ENCODE peak calls at places on chromosomes 3 and 15, in six cellular contexts. One of them, this sample, is unnamed.

GRCh38 chr3:12954891-12955650 is 113.7 kb upstream of the RPL32 start:
- DNase-seq in A673: peak; percentile 77
- DNase-seq in left ventricle myocardium inferior: peak; percentile 86
- DNase-seq in HepG2: no peak
- DNase-seq in HCT116: no peak
- DNase-seq in Peyer's patch: peak; percentile 88
- DNase-seq in this sample: no peak

GRCh38 chr3:193301441-193301840 is 60.4 kb downstream of the PLAAT1 start:
- DNase-seq in A673: no peak
- DNase-seq in left ventricle myocardium inferior: no peak
- DNase-seq in HepG2: no peak
- DNase-seq in HCT116: peak; percentile 16
- DNase-seq in Peyer's patch: no peak
- DNase-seq in this sample: no peak

GRCh38 chr15:69380100-69380725 is 33.9 kb upstream of the KIF23 start:
- DNase-seq in A673: peak; percentile 23
- DNase-seq in left ventricle myocardium inferior: no peak
- DNase-seq in HepG2: peak; percentile 11
- DNase-seq in HCT116: no peak
- DNase-seq in Peyer's patch: peak; percentile 19
- DNase-seq in this sample: no peak

GRCh38 chr3:112628038-112628437 is 12.9 kb downstream of the CCDC80 start:
- DNase-seq in A673: no peak
- DNase-seq in left ventricle myocardium inferior: no peak
- DNase-seq in HepG2: no peak
- DNase-seq in HCT116: no peak
- DNase-seq in Peyer's patch: no peak
- DNase-seq in this sample: no peak

GRCh38 chr3:50237133-50237651 is 1.2 kb downstream of the GNAI2 start:
- DNase-seq in A673: peak; percentile 29
- DNase-seq in left ventricle myocardium inferior: no peak
- DNase-seq in HepG2: no peak
- DNase-seq in HCT116: no peak
- DNase-seq in Peyer's patch: peak; percentile 63
- DNase-seq in this sample: peak; percentile 48

GRCh38 chr15:65333863-65334262 is 29.4 kb downstream of the RNU5B-1 start:
- DNase-seq in A673: no peak
- DNase-seq in left ventricle myocardium inferior: no peak
- DNase-seq in HepG2: no peak
- DNase-seq in HCT116: no peak
- DNase-seq in Peyer's patch: no peak
- DNase-seq in this sample: no peak

GRCh38 chr3:62246094-62246493 is 127.3 kb downstream of the FEZF2 start:
- DNase-seq in A673: no peak
- DNase-seq in left ventricle myocardium inferior: no peak
- DNase-seq in HepG2: no peak
- DNase-seq in HCT116: no peak
- DNase-seq in Peyer's patch: no peak
- DNase-seq in this sample: no peak

GRCh38 chr15:74431645-74432044 is 2.1 kb downstream of the SEMA7A start:
- DNase-seq in A673: no peak
- DNase-seq in left ventricle myocardium inferior: no peak
- DNase-seq in HepG2: no peak
- DNase-seq in HCT116: no peak
- DNase-seq in Peyer's patch: no peak
- DNase-seq in this sample: no peak

GRCh38 chr3:176155012-176155411 is 1042.3 kb downstream of the TBL1XR1 start:
- DNase-seq in A673: no peak
- DNase-seq in left ventricle myocardium inferior: no peak
- DNase-seq in HepG2: no peak
- DNase-seq in HCT116: no peak
- DNase-seq in Peyer's patch: no peak
- DNase-seq in this sample: no peak

GRCh38 chr3:190225186-190225692 is 97.0 kb downstream of the CLDN1 start:
- DNase-seq in A673: peak; percentile 79
- DNase-seq in left ventricle myocardium inferior: no peak
- DNase-seq in HepG2: peak; percentile 29
- DNase-seq in HCT116: peak; percentile 10
- DNase-seq in Peyer's patch: no peak
- DNase-seq in this sample: no peak

GRCh38 chr3:167305340-167305739 is 74.8 kb downstream of the ZBBX start:
- DNase-seq in A673: no peak
- DNase-seq in left ventricle myocardium inferior: no peak
- DNase-seq in HepG2: no peak
- DNase-seq in HCT116: no peak
- DNase-seq in Peyer's patch: no peak
- DNase-seq in this sample: no peak

GRCh38 chr15:31214864-31215489 is 111.7 kb upstream of the KLF13 start:
- DNase-seq in A673: no peak
- DNase-seq in left ventricle myocardium inferior: peak; percentile 58
- DNase-seq in HepG2: no peak
- DNase-seq in HCT116: no peak
- DNase-seq in Peyer's patch: peak; percentile 55
- DNase-seq in this sample: no peak

GRCh38 chr15:84659904-84660781 is 2.1 kb upstream of the NMB start:
- DNase-seq in A673: no peak
- DNase-seq in left ventricle myocardium inferior: no peak
- DNase-seq in HepG2: no peak
- DNase-seq in HCT116: no peak
- DNase-seq in Peyer's patch: no peak
- DNase-seq in this sample: no peak

GRCh38 chr15:65612616-65612946 is 1.6 kb upstream of the INTS14 start:
- DNase-seq in A673: no peak
- DNase-seq in left ventricle myocardium inferior: no peak
- DNase-seq in HepG2: no peak
- DNase-seq in HCT116: no peak
- DNase-seq in Peyer's patch: no peak
- DNase-seq in this sample: no peak

GRCh38 chr3:156036258-156037053 is 83.9 kb upstream of the KCNAB1 start:
- DNase-seq in A673: no peak
- DNase-seq in left ventricle myocardium inferior: no peak
- DNase-seq in HepG2: no peak
- DNase-seq in HCT116: no peak
- DNase-seq in Peyer's patch: no peak
- DNase-seq in this sample: no peak

GRCh38 chr3:171460226-171461086 is at the start of gene TNIK:
- DNase-seq in A673: peak; percentile 81
- DNase-seq in left ventricle myocardium inferior: peak; percentile 94
- DNase-seq in HepG2: peak; percentile 15
- DNase-seq in HCT116: peak; percentile 81
- DNase-seq in Peyer's patch: peak; percentile 98
- DNase-seq in this sample: peak; percentile 92

GRCh38 chr3:101182734-101183133 is 137.6 kb downstream of the IMPG2 start:
- DNase-seq in A673: no peak
- DNase-seq in left ventricle myocardium inferior: no peak
- DNase-seq in HepG2: no peak
- DNase-seq in HCT116: no peak
- DNase-seq in Peyer's patch: no peak
- DNase-seq in this sample: no peak

GRCh38 chr3:181700168-181701087 is 11.3 kb upstream of the SOX2 start:
- DNase-seq in A673: peak; percentile 85
- DNase-seq in left ventricle myocardium inferior: peak; percentile 40
- DNase-seq in HepG2: peak; percentile 44
- DNase-seq in HCT116: peak; percentile 69
- DNase-seq in Peyer's patch: peak; percentile 70
- DNase-seq in this sample: peak; percentile 81

GRCh38 chr3:126984391-126985142 is 1.7 kb downstream of the PLXNA1 start:
- DNase-seq in A673: no peak
- DNase-seq in left ventricle myocardium inferior: no peak
- DNase-seq in HepG2: no peak
- DNase-seq in HCT116: no peak
- DNase-seq in Peyer's patch: no peak
- DNase-seq in this sample: no peak

GRCh38 chr3:127177226-127177625 is 15.7 kb upstream of the PRR23E start:
- DNase-seq in A673: no peak
- DNase-seq in left ventricle myocardium inferior: no peak
- DNase-seq in HepG2: peak; percentile 25
- DNase-seq in HCT116: no peak
- DNase-seq in Peyer's patch: peak; percentile 47
- DNase-seq in this sample: no peak

GRCh38 chr3:121818578-121818977 is 16.3 kb downstream of the IQCB1 start:
- DNase-seq in A673: no peak
- DNase-seq in left ventricle myocardium inferior: no peak
- DNase-seq in HepG2: no peak
- DNase-seq in HCT116: no peak
- DNase-seq in Peyer's patch: no peak
- DNase-seq in this sample: no peak

GRCh38 chr15:29687204-29687768 is 135.0 kb downstream of the TJP1 start:
- DNase-seq in A673: no peak
- DNase-seq in left ventricle myocardium inferior: no peak
- DNase-seq in HepG2: no peak
- DNase-seq in HCT116: no peak
- DNase-seq in Peyer's patch: peak; percentile 84
- DNase-seq in this sample: no peak

GRCh38 chr3:119302697-119303630 is 8.8 kb downstream of the ARHGAP31 start:
- DNase-seq in A673: no peak
- DNase-seq in left ventricle myocardium inferior: no peak
- DNase-seq in HepG2: no peak
- DNase-seq in HCT116: no peak
- DNase-seq in Peyer's patch: no peak
- DNase-seq in this sample: peak; percentile 48

GRCh38 chr15:69298697-69299441 is at the start of gene PAQR5:
- DNase-seq in A673: peak; percentile 83
- DNase-seq in left ventricle myocardium inferior: peak; percentile 25
- DNase-seq in HepG2: no peak
- DNase-seq in HCT116: no peak
- DNase-seq in Peyer's patch: peak; percentile 62
- DNase-seq in this sample: no peak

GRCh38 chr3:30659270-30660127 is 53.1 kb downstream of the TGFBR2 start:
- DNase-seq in A673: peak; percentile 76
- DNase-seq in left ventricle myocardium inferior: no peak
- DNase-seq in HepG2: peak; percentile 78
- DNase-seq in HCT116: peak; percentile 84
- DNase-seq in Peyer's patch: no peak
- DNase-seq in this sample: peak; percentile 61

GRCh38 chr3:30660128-30660525 is 53.7 kb downstream of the TGFBR2 start:
- DNase-seq in A673: no peak
- DNase-seq in left ventricle myocardium inferior: no peak
- DNase-seq in HepG2: no peak
- DNase-seq in HCT116: no peak
- DNase-seq in Peyer's patch: no peak
- DNase-seq in this sample: no peak

GRCh38 chr3:30662836-30663235 is 56.4 kb downstream of the TGFBR2 start:
- DNase-seq in A673: no peak
- DNase-seq in left ventricle myocardium inferior: no peak
- DNase-seq in HepG2: no peak
- DNase-seq in HCT116: no peak
- DNase-seq in Peyer's patch: no peak
- DNase-seq in this sample: no peak

GRCh38 chr3:30660656-30661055 is 54.3 kb downstream of the TGFBR2 start:
- DNase-seq in A673: no peak
- DNase-seq in left ventricle myocardium inferior: no peak
- DNase-seq in HepG2: no peak
- DNase-seq in HCT116: no peak
- DNase-seq in Peyer's patch: no peak
- DNase-seq in this sample: no peak

DNA sequence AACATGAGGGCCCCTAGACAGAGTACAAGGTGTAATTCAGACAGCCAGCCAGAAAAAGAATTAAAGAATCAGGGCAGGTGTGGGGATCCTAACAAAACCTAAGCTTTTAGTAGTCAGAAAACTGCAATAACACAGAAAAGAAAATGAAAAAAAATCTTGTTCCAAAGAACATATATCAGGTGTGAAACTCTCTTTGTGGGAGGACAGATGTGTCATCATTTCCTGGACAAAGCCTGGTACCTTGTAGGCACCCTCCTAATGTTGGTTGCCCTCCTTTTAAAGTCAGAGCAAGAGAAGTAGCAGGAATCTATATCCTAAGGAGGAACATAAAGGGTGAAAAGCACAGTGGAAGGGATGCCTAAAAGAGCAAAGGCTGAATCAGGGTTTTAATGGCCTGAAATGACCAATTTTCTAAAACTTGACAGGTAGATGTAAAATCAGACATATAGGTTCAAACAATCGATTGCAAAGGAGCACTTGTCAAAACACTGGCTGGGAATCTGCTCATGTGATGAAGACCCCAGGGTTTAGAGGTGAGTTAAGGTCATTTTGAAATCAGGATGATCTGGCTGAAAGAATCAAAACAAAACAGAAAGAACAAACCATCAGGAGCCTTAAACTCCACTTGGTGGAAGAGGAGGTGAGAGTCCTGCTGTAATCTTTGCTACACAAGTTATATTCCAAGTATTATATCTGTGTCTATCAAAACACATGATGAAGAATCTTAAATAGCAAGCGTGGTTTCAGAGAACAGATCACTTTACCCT is 54.9 kb downstream of the TGFBR2 start:
- DNase-seq in A673: no peak
- DNase-seq in left ventricle myocardium inferior: no peak
- DNase-seq in HepG2: no peak
- DNase-seq in HCT116: no peak
- DNase-seq in Peyer's patch: no peak
- DNase-seq in this sample: no peak
- H3K4me1 ChIP-seq in A673: peaks cover 98% of the 10 kb centered on the region
- H3K4me1 ChIP-seq in left ventricle myocardium inferior: peaks cover 100% of the 10 kb centered on the region
- H3K4me1 ChIP-seq in HepG2: peaks cover 53% of the 10 kb centered on the region
- H3K4me1 ChIP-seq in HCT116: peaks cover 80% of the 10 kb centered on the region
- H3K4me1 ChIP-seq in Peyer's patch: peaks cover 10% of the 10 kb centered on the region
- H3K4me1 ChIP-seq in this sample: peaks cover 29% of the 10 kb centered on the region

GRCh38 chr3:19668163-19668562 is 265.9 kb downstream of the EFHB start:
- DNase-seq in A673: no peak
- DNase-seq in left ventricle myocardium inferior: no peak
- DNase-seq in HepG2: no peak
- DNase-seq in HCT116: no peak
- DNase-seq in Peyer's patch: no peak
- DNase-seq in this sample: no peak

DNA sequence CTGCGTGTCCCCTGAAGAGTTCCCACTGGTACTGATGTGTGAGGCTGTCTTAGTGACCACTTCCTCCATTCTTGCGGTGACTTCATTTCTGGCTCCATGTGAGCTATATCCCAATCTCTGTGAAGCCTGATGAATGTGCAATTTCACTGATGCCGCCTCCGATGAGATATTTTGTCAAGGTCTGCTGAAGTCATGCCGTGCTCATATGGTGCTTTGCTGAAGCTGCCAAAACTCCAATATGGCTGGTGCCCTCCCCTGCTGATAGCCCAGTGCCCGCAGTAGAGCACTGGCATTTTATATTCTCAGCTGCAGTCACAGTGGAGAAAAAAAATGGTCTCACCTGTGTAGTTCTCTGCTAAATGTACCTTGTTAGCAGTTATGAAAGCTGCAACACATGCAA is 271.5 kb downstream of the EFHB start:
- DNase-seq in A673: no peak
- DNase-seq in left ventricle myocardium inferior: no peak
- DNase-seq in HepG2: no peak
- DNase-seq in HCT116: no peak
- DNase-seq in Peyer's patch: no peak
- DNase-seq in this sample: no peak
- H3K4me3 ChIP-seq in A673: no peak overlapping the region
- H3K4me3 ChIP-seq in left ventricle myocardium inferior: no peak overlapping the region
- H3K4me3 ChIP-seq in HepG2: no peak overlapping the region
- H3K4me3 ChIP-seq in HCT116: no peak overlapping the region
- H3K4me3 ChIP-seq in Peyer's patch: no peak overlapping the region
- H3K4me3 ChIP-seq in this sample: no peak overlapping the region

GRCh38 chr3:58021962-58022361 is 13.7 kb downstream of the FLNB start:
- DNase-seq in A673: no peak
- DNase-seq in left ventricle myocardium inferior: no peak
- DNase-seq in HepG2: peak; percentile 39
- DNase-seq in HCT116: no peak
- DNase-seq in Peyer's patch: no peak
- DNase-seq in this sample: no peak
- H3K27ac ChIP-seq in A673: no peak overlapping the region
- H3K27ac ChIP-seq in left ventricle myocardium inferior: peak overlapping the region; percentile 79
- H3K27ac ChIP-seq in HepG2: peak overlapping the region; percentile 69
- H3K27ac ChIP-seq in HCT116: no peak overlapping the region
- H3K27ac ChIP-seq in Peyer's patch: peak overlapping the region; percentile 53
- H3K27ac ChIP-seq in this sample: no peak overlapping the region

GRCh38 chr15:90660195-90660995 is 56.8 kb upstream of the BLM start:
- DNase-seq in A673: peak; percentile 84
- DNase-seq in left ventricle myocardium inferior: peak; percentile 76
- DNase-seq in HepG2: no peak
- DNase-seq in HCT116: no peak
- DNase-seq in Peyer's patch: peak; percentile 75
- DNase-seq in this sample: peak; percentile 65
- H3K4me1 ChIP-seq in A673: peaks cover 45% of the 10 kb centered on the region
- H3K4me1 ChIP-seq in left ventricle myocardium inferior: peaks cover 36% of the 10 kb centered on the region
- H3K4me1 ChIP-seq in HepG2: peaks cover 14% of the 10 kb centered on the region
- H3K4me1 ChIP-seq in HCT116: peaks cover 10% of the 10 kb centered on the region
- H3K4me1 ChIP-seq in Peyer's patch: peaks cover 23% of the 10 kb centered on the region
- H3K4me1 ChIP-seq in this sample: peaks cover 20% of the 10 kb centered on the region

This sample was measured in SJCRH30.